ENCODE peak calls at places on chromosomes 7 and 10, in six cellular contexts. One of them, this sample, is unnamed.

GRCh38 chr7:144937199-144937598 is 101.3 kb upstream of the TPK1 start:
- DNase-seq in heart left ventricle: no peak
- DNase-seq in cardiac muscle cell: no peak
- DNase-seq in choroid plexus epithelial cell: no peak
- DNase-seq in NT2/D1: no peak
- DNase-seq in AG20443: no peak
- DNase-seq in this sample: no peak

GRCh38 chr10:43265799-43266721 is 805 bp downstream of the RASGEF1A start:
- DNase-seq in cardiac muscle cell: peak
- DNase-seq in NT2/D1: no peak
- DNase-seq in AG20443: peak
- DNase-seq in heart left ventricle: peak
- DNase-seq in choroid plexus epithelial cell: no peak
- DNase-seq in this sample: peak

GRCh38 chr10:92384741-92385140 is 93.8 kb downstream of the MARCHF5 start:
- DNase-seq in heart left ventricle: no peak
- DNase-seq in choroid plexus epithelial cell: no peak
- DNase-seq in cardiac muscle cell: no peak
- DNase-seq in AG20443: no peak
- DNase-seq in NT2/D1: no peak
- DNase-seq in this sample: no peak

GRCh38 chr7:29237483-29237882 is 42.9 kb downstream of the CHN2 start:
- DNase-seq in NT2/D1: no peak
- DNase-seq in AG20443: no peak
- DNase-seq in cardiac muscle cell: no peak
- DNase-seq in heart left ventricle: no peak
- DNase-seq in choroid plexus epithelial cell: peak
- DNase-seq in this sample: no peak

GRCh38 chr7:37083311-37084096 is 359.2 kb upstream of the AOAH start:
- DNase-seq in heart left ventricle: no peak
- DNase-seq in choroid plexus epithelial cell: peak
- DNase-seq in NT2/D1: no peak
- DNase-seq in cardiac muscle cell: no peak
- DNase-seq in AG20443: peak
- DNase-seq in this sample: no peak

GRCh38 chr10:28300027-28300426 is 2.8 kb downstream of the MPP7 start:
- DNase-seq in AG20443: no peak
- DNase-seq in choroid plexus epithelial cell: peak
- DNase-seq in heart left ventricle: no peak
- DNase-seq in NT2/D1: no peak
- DNase-seq in cardiac muscle cell: no peak
- DNase-seq in this sample: no peak

GRCh38 chr10:69389827-69390490 is 26.8 kb downstream of the TACR2 start:
- DNase-seq in NT2/D1: peak
- DNase-seq in AG20443: peak
- DNase-seq in heart left ventricle: no peak
- DNase-seq in cardiac muscle cell: no peak
- DNase-seq in choroid plexus epithelial cell: peak
- DNase-seq in this sample: peak

GRCh38 chr10:111206521-111206920 is 129.7 kb downstream of the ADRA2A start:
- DNase-seq in cardiac muscle cell: no peak
- DNase-seq in choroid plexus epithelial cell: no peak
- DNase-seq in heart left ventricle: no peak
- DNase-seq in AG20443: peak
- DNase-seq in NT2/D1: no peak
- DNase-seq in this sample: no peak

This sample was measured in A549.